ENCODE peak calls at places on chromosomes 13 and 19, in eight cellular contexts. One of them, this sample, is unnamed.

GRCh38 chr19:33233056-33233873 is 7.6 kb upstream of the SLC7A10 start:
- DNase-seq in dorsolateral prefrontal cortex: no peak
- DNase-seq in hypothalamus: no peak
- DNase-seq in NCI-H446 treated with DMSO at 0.1 percent for 48 hours: no peak
- DNase-seq in effector memory CD4-positive, alpha-beta T cell: no peak
- DNase-seq in effector CD4-positive, alpha-beta T cell: no peak
- DNase-seq in NCI-H2107: no peak
- DNase-seq in stimulated activated CD4-positive, alpha-beta T cell treated with anti-CD3 and anti-CD28 coated beads, Interleukin-15, amount 100 ng/mL, for 1 hour: no peak
- DNase-seq in this sample: no peak

GRCh38 chr19:12778020-12778904 is 2.9 kb upstream of the HOOK2 start:
- DNase-seq in dorsolateral prefrontal cortex: no peak
- DNase-seq in hypothalamus: peak; percentile 77
- DNase-seq in NCI-H446 treated with DMSO at 0.1 percent for 48 hours: peak; percentile 67
- DNase-seq in effector memory CD4-positive, alpha-beta T cell: no peak
- DNase-seq in effector CD4-positive, alpha-beta T cell: peak; percentile 35
- DNase-seq in NCI-H2107: peak; percentile 79
- DNase-seq in stimulated activated CD4-positive, alpha-beta T cell treated with anti-CD3 and anti-CD28 coated beads, Interleukin-15, amount 100 ng/mL, for 1 hour: no peak
- DNase-seq in this sample: no peak

GRCh38 chr13:110308377-110309158 is 1.5 kb downstream of the COL4A2 start:
- DNase-seq in dorsolateral prefrontal cortex: no peak
- DNase-seq in hypothalamus: no peak
- DNase-seq in NCI-H446 treated with DMSO at 0.1 percent for 48 hours: no peak
- DNase-seq in effector memory CD4-positive, alpha-beta T cell: no peak
- DNase-seq in effector CD4-positive, alpha-beta T cell: no peak
- DNase-seq in NCI-H2107: no peak
- DNase-seq in stimulated activated CD4-positive, alpha-beta T cell treated with anti-CD3 and anti-CD28 coated beads, Interleukin-15, amount 100 ng/mL, for 1 hour: no peak
- DNase-seq in this sample: no peak

GRCh38 chr19:58577581-58578429 is 4.7 kb upstream of the MZF1 start:
- DNase-seq in dorsolateral prefrontal cortex: no peak
- DNase-seq in hypothalamus: no peak
- DNase-seq in NCI-H446 treated with DMSO at 0.1 percent for 48 hours: no peak
- DNase-seq in effector memory CD4-positive, alpha-beta T cell: no peak
- DNase-seq in effector CD4-positive, alpha-beta T cell: no peak
- DNase-seq in NCI-H2107: no peak
- DNase-seq in stimulated activated CD4-positive, alpha-beta T cell treated with anti-CD3 and anti-CD28 coated beads, Interleukin-15, amount 100 ng/mL, for 1 hour: no peak
- DNase-seq in this sample: no peak

GRCh38 chr19:33758541-33759013 is 38.1 kb upstream of the KCTD15 start:
- DNase-seq in dorsolateral prefrontal cortex: no peak
- DNase-seq in hypothalamus: peak; percentile 15
- DNase-seq in NCI-H446 treated with DMSO at 0.1 percent for 48 hours: no peak
- DNase-seq in effector memory CD4-positive, alpha-beta T cell: no peak
- DNase-seq in effector CD4-positive, alpha-beta T cell: no peak
- DNase-seq in NCI-H2107: no peak
- DNase-seq in stimulated activated CD4-positive, alpha-beta T cell treated with anti-CD3 and anti-CD28 coated beads, Interleukin-15, amount 100 ng/mL, for 1 hour: no peak
- DNase-seq in this sample: no peak

GRCh38 chr13:24671367-24672117 is 8.7 kb upstream of the ATP12A start:
- DNase-seq in dorsolateral prefrontal cortex: no peak
- DNase-seq in hypothalamus: peak; percentile 14
- DNase-seq in NCI-H446 treated with DMSO at 0.1 percent for 48 hours: no peak
- DNase-seq in effector memory CD4-positive, alpha-beta T cell: no peak
- DNase-seq in effector CD4-positive, alpha-beta T cell: no peak
- DNase-seq in NCI-H2107: no peak
- DNase-seq in stimulated activated CD4-positive, alpha-beta T cell treated with anti-CD3 and anti-CD28 coated beads, Interleukin-15, amount 100 ng/mL, for 1 hour: no peak
- DNase-seq in this sample: peak; percentile 47

GRCh38 chr13:102700088-102701031 is 5.5 kb upstream of the METTL21C start:
- DNase-seq in dorsolateral prefrontal cortex: no peak
- DNase-seq in hypothalamus: no peak
- DNase-seq in NCI-H446 treated with DMSO at 0.1 percent for 48 hours: no peak
- DNase-seq in effector memory CD4-positive, alpha-beta T cell: no peak
- DNase-seq in effector CD4-positive, alpha-beta T cell: no peak
- DNase-seq in NCI-H2107: no peak
- DNase-seq in stimulated activated CD4-positive, alpha-beta T cell treated with anti-CD3 and anti-CD28 coated beads, Interleukin-15, amount 100 ng/mL, for 1 hour: no peak
- DNase-seq in this sample: no peak

GRCh38 chr19:39430675-39431593 is 4.8 kb downstream of the RPS16 start:
- DNase-seq in dorsolateral prefrontal cortex: no peak
- DNase-seq in hypothalamus: peak; percentile 20
- DNase-seq in NCI-H446 treated with DMSO at 0.1 percent for 48 hours: no peak
- DNase-seq in effector memory CD4-positive, alpha-beta T cell: peak; percentile 76
- DNase-seq in effector CD4-positive, alpha-beta T cell: peak; percentile 68
- DNase-seq in NCI-H2107: no peak
- DNase-seq in stimulated activated CD4-positive, alpha-beta T cell treated with anti-CD3 and anti-CD28 coated beads, Interleukin-15, amount 100 ng/mL, for 1 hour: no peak
- DNase-seq in this sample: peak; percentile 56

GRCh38 chr19:29321116-29321515 is 108.2 kb upstream of the UQCRFS1 start:
- DNase-seq in dorsolateral prefrontal cortex: no peak
- DNase-seq in hypothalamus: no peak
- DNase-seq in NCI-H446 treated with DMSO at 0.1 percent for 48 hours: no peak
- DNase-seq in effector memory CD4-positive, alpha-beta T cell: no peak
- DNase-seq in effector CD4-positive, alpha-beta T cell: no peak
- DNase-seq in NCI-H2107: no peak
- DNase-seq in stimulated activated CD4-positive, alpha-beta T cell treated with anti-CD3 and anti-CD28 coated beads, Interleukin-15, amount 100 ng/mL, for 1 hour: no peak
- DNase-seq in this sample: no peak

GRCh38 chr13:106540613-106541012 is 5.2 kb upstream of the EFNB2 start:
- DNase-seq in dorsolateral prefrontal cortex: no peak
- DNase-seq in hypothalamus: no peak
- DNase-seq in NCI-H446 treated with DMSO at 0.1 percent for 48 hours: no peak
- DNase-seq in effector memory CD4-positive, alpha-beta T cell: no peak
- DNase-seq in effector CD4-positive, alpha-beta T cell: no peak
- DNase-seq in NCI-H2107: no peak
- DNase-seq in stimulated activated CD4-positive, alpha-beta T cell treated with anti-CD3 and anti-CD28 coated beads, Interleukin-15, amount 100 ng/mL, for 1 hour: no peak
- DNase-seq in this sample: no peak

GRCh38 chr19:45125975-45126493 is 33.1 kb downstream of the PPP1R37 start:
- DNase-seq in dorsolateral prefrontal cortex: peak; percentile 33
- DNase-seq in hypothalamus: no peak
- DNase-seq in NCI-H446 treated with DMSO at 0.1 percent for 48 hours: no peak
- DNase-seq in effector memory CD4-positive, alpha-beta T cell: peak; percentile 32
- DNase-seq in effector CD4-positive, alpha-beta T cell: peak; percentile 45
- DNase-seq in NCI-H2107: peak; percentile 33
- DNase-seq in stimulated activated CD4-positive, alpha-beta T cell treated with anti-CD3 and anti-CD28 coated beads, Interleukin-15, amount 100 ng/mL, for 1 hour: peak; percentile 54
- DNase-seq in this sample: peak; percentile 39

GRCh38 chr19:4258181-4258580 is 11.3 kb downstream of the YJU2 start:
- DNase-seq in dorsolateral prefrontal cortex: no peak
- DNase-seq in hypothalamus: no peak
- DNase-seq in NCI-H446 treated with DMSO at 0.1 percent for 48 hours: no peak
- DNase-seq in effector memory CD4-positive, alpha-beta T cell: no peak
- DNase-seq in effector CD4-positive, alpha-beta T cell: no peak
- DNase-seq in NCI-H2107: no peak
- DNase-seq in stimulated activated CD4-positive, alpha-beta T cell treated with anti-CD3 and anti-CD28 coated beads, Interleukin-15, amount 100 ng/mL, for 1 hour: no peak
- DNase-seq in this sample: no peak

GRCh38 chr19:54462713-54463530 is 656 bp downstream of the LENG9 start:
- DNase-seq in dorsolateral prefrontal cortex: peak; percentile 43
- DNase-seq in hypothalamus: peak; percentile 63
- DNase-seq in NCI-H446 treated with DMSO at 0.1 percent for 48 hours: no peak
- DNase-seq in effector memory CD4-positive, alpha-beta T cell: peak; percentile 53
- DNase-seq in effector CD4-positive, alpha-beta T cell: peak; percentile 54
- DNase-seq in NCI-H2107: no peak
- DNase-seq in stimulated activated CD4-positive, alpha-beta T cell treated with anti-CD3 and anti-CD28 coated beads, Interleukin-15, amount 100 ng/mL, for 1 hour: peak; percentile 57
- DNase-seq in this sample: peak; percentile 63

GRCh38 chr13:24165746-24166145 is 5.2 kb downstream of the SPATA13 start:
- DNase-seq in dorsolateral prefrontal cortex: no peak
- DNase-seq in hypothalamus: no peak
- DNase-seq in NCI-H446 treated with DMSO at 0.1 percent for 48 hours: no peak
- DNase-seq in effector memory CD4-positive, alpha-beta T cell: no peak
- DNase-seq in effector CD4-positive, alpha-beta T cell: no peak
- DNase-seq in NCI-H2107: no peak
- DNase-seq in stimulated activated CD4-positive, alpha-beta T cell treated with anti-CD3 and anti-CD28 coated beads, Interleukin-15, amount 100 ng/mL, for 1 hour: no peak
- DNase-seq in this sample: no peak

GRCh38 chr19:16571689-16572331 is 405 bp downstream of the SLC35E1 start:
- DNase-seq in dorsolateral prefrontal cortex: no peak
- DNase-seq in hypothalamus: peak; percentile 51
- DNase-seq in NCI-H446 treated with DMSO at 0.1 percent for 48 hours: no peak
- DNase-seq in effector memory CD4-positive, alpha-beta T cell: no peak
- DNase-seq in effector CD4-positive, alpha-beta T cell: no peak
- DNase-seq in NCI-H2107: no peak
- DNase-seq in stimulated activated CD4-positive, alpha-beta T cell treated with anti-CD3 and anti-CD28 coated beads, Interleukin-15, amount 100 ng/mL, for 1 hour: no peak
- DNase-seq in this sample: no peak

GRCh38 chr13:40109324-40109958 is 454.0 kb downstream of the COG6 start:
- DNase-seq in dorsolateral prefrontal cortex: no peak
- DNase-seq in hypothalamus: no peak
- DNase-seq in NCI-H446 treated with DMSO at 0.1 percent for 48 hours: no peak
- DNase-seq in effector memory CD4-positive, alpha-beta T cell: no peak
- DNase-seq in effector CD4-positive, alpha-beta T cell: no peak
- DNase-seq in NCI-H2107: no peak
- DNase-seq in stimulated activated CD4-positive, alpha-beta T cell treated with anti-CD3 and anti-CD28 coated beads, Interleukin-15, amount 100 ng/mL, for 1 hour: no peak
- DNase-seq in this sample: no peak

GRCh38 chr19:8017808-8018207 is 12.4 kb upstream of the ELAVL1 start:
- DNase-seq in dorsolateral prefrontal cortex: no peak
- DNase-seq in hypothalamus: no peak
- DNase-seq in NCI-H446 treated with DMSO at 0.1 percent for 48 hours: no peak
- DNase-seq in effector memory CD4-positive, alpha-beta T cell: peak; percentile 24
- DNase-seq in effector CD4-positive, alpha-beta T cell: peak; percentile 28
- DNase-seq in NCI-H2107: no peak
- DNase-seq in stimulated activated CD4-positive, alpha-beta T cell treated with anti-CD3 and anti-CD28 coated beads, Interleukin-15, amount 100 ng/mL, for 1 hour: no peak
- DNase-seq in this sample: peak; percentile 56

GRCh38 chr13:103403814-103404213 is 337.6 kb upstream of the SLC10A2 start:
- DNase-seq in dorsolateral prefrontal cortex: no peak
- DNase-seq in hypothalamus: no peak
- DNase-seq in NCI-H446 treated with DMSO at 0.1 percent for 48 hours: no peak
- DNase-seq in effector memory CD4-positive, alpha-beta T cell: no peak
- DNase-seq in effector CD4-positive, alpha-beta T cell: no peak
- DNase-seq in NCI-H2107: no peak
- DNase-seq in stimulated activated CD4-positive, alpha-beta T cell treated with anti-CD3 and anti-CD28 coated beads, Interleukin-15, amount 100 ng/mL, for 1 hour: no peak
- DNase-seq in this sample: no peak

GRCh38 chr13:28707629-28708427 is 10.9 kb downstream of the SLC46A3 start:
- DNase-seq in dorsolateral prefrontal cortex: no peak
- DNase-seq in hypothalamus: no peak
- DNase-seq in NCI-H446 treated with DMSO at 0.1 percent for 48 hours: no peak
- DNase-seq in effector memory CD4-positive, alpha-beta T cell: no peak
- DNase-seq in effector CD4-positive, alpha-beta T cell: no peak
- DNase-seq in NCI-H2107: no peak
- DNase-seq in stimulated activated CD4-positive, alpha-beta T cell treated with anti-CD3 and anti-CD28 coated beads, Interleukin-15, amount 100 ng/mL, for 1 hour: no peak
- DNase-seq in this sample: no peak

GRCh38 chr19:1063030-1063908 is 3.7 kb upstream of the ARHGAP45 start:
- DNase-seq in dorsolateral prefrontal cortex: no peak
- DNase-seq in hypothalamus: no peak
- DNase-seq in NCI-H446 treated with DMSO at 0.1 percent for 48 hours: no peak
- DNase-seq in effector memory CD4-positive, alpha-beta T cell: peak; percentile 67
- DNase-seq in effector CD4-positive, alpha-beta T cell: peak; percentile 58
- DNase-seq in NCI-H2107: no peak
- DNase-seq in stimulated activated CD4-positive, alpha-beta T cell treated with anti-CD3 and anti-CD28 coated beads, Interleukin-15, amount 100 ng/mL, for 1 hour: no peak
- DNase-seq in this sample: no peak

GRCh38 chr19:7986321-7987083 is 18.9 kb downstream of the ELAVL1 start:
- DNase-seq in dorsolateral prefrontal cortex: no peak
- DNase-seq in hypothalamus: no peak
- DNase-seq in NCI-H446 treated with DMSO at 0.1 percent for 48 hours: no peak
- DNase-seq in effector memory CD4-positive, alpha-beta T cell: no peak
- DNase-seq in effector CD4-positive, alpha-beta T cell: no peak
- DNase-seq in NCI-H2107: no peak
- DNase-seq in stimulated activated CD4-positive, alpha-beta T cell treated with anti-CD3 and anti-CD28 coated beads, Interleukin-15, amount 100 ng/mL, for 1 hour: no peak
- DNase-seq in this sample: no peak